ENCODE peak calls at places on chromosomes 16 and 17, in nine cellular contexts. One of them, this sample, is unnamed.

GRCh38 chr16:75621170-75621477 is 2.0 kb downstream of the ADAT1 start:
- DNase-seq in left ventricle myocardium inferior: no peak
- DNase-seq in colonic mucosa: no peak
- DNase-seq in IMR-90: peak
- DNase-seq in nephron progenitor cell: no peak
- DNase-seq in cardiac muscle cell: peak
- DNase-seq in Peyer's patch: no peak
- DNase-seq in GM23338: peak
- DNase-seq in left lung: no peak
- DNase-seq in this sample: no peak

GRCh38 chr17:8118769-8119574 is 658 bp upstream of the ALOXE3 start:
- DNase-seq in left lung: peak
- DNase-seq in GM23338: peak
- DNase-seq in Peyer's patch: peak
- DNase-seq in IMR-90: peak
- DNase-seq in cardiac muscle cell: peak
- DNase-seq in colonic mucosa: peak
- DNase-seq in nephron progenitor cell: peak
- DNase-seq in left ventricle myocardium inferior: peak
- DNase-seq in this sample: peak

GRCh38 chr17:48500435-48501426 is 30.1 kb downstream of the HOXB1 start:
- DNase-seq in GM23338: peak
- DNase-seq in Peyer's patch: no peak
- DNase-seq in left ventricle myocardium inferior: no peak
- DNase-seq in cardiac muscle cell: peak
- DNase-seq in IMR-90: peak
- DNase-seq in colonic mucosa: no peak
- DNase-seq in nephron progenitor cell: no peak
- DNase-seq in left lung: no peak
- DNase-seq in this sample: no peak

GRCh38 chr17:32516940-32517711 is 30.3 kb downstream of the CDK5R1 start:
- DNase-seq in Peyer's patch: no peak
- DNase-seq in nephron progenitor cell: no peak
- DNase-seq in colonic mucosa: no peak
- DNase-seq in left ventricle myocardium inferior: no peak
- DNase-seq in left lung: no peak
- DNase-seq in IMR-90: no peak
- DNase-seq in GM23338: no peak
- DNase-seq in cardiac muscle cell: no peak
- DNase-seq in this sample: no peak

GRCh38 chr16:75216127-75216526 is 2.7 kb upstream of the CTRB1 start:
- DNase-seq in cardiac muscle cell: no peak
- DNase-seq in Peyer's patch: no peak
- DNase-seq in GM23338: no peak
- DNase-seq in IMR-90: no peak
- DNase-seq in left lung: no peak
- DNase-seq in left ventricle myocardium inferior: no peak
- DNase-seq in colonic mucosa: no peak
- DNase-seq in nephron progenitor cell: no peak
- DNase-seq in this sample: no peak

GRCh38 chr17:50361561-50362480 is 11.2 kb downstream of the MRPL27 start:
- DNase-seq in left lung: no peak
- DNase-seq in colonic mucosa: peak
- DNase-seq in cardiac muscle cell: peak
- DNase-seq in left ventricle myocardium inferior: no peak
- DNase-seq in GM23338: peak
- DNase-seq in nephron progenitor cell: peak
- DNase-seq in IMR-90: peak
- DNase-seq in Peyer's patch: peak
- DNase-seq in this sample: no peak

GRCh38 chr16:14015948-14016347 is 55.2 kb upstream of the MRTFB start:
- DNase-seq in Peyer's patch: no peak
- DNase-seq in left lung: no peak
- DNase-seq in nephron progenitor cell: no peak
- DNase-seq in cardiac muscle cell: no peak
- DNase-seq in IMR-90: peak
- DNase-seq in GM23338: no peak
- DNase-seq in colonic mucosa: no peak
- DNase-seq in left ventricle myocardium inferior: no peak
- DNase-seq in this sample: no peak

GRCh38 chr16:24721830-24722238 is 7.6 kb upstream of the TNRC6A start:
- DNase-seq in IMR-90: no peak
- DNase-seq in left ventricle myocardium inferior: no peak
- DNase-seq in GM23338: no peak
- DNase-seq in cardiac muscle cell: no peak
- DNase-seq in left lung: no peak
- DNase-seq in nephron progenitor cell: no peak
- DNase-seq in Peyer's patch: no peak
- DNase-seq in colonic mucosa: no peak
- DNase-seq in this sample: no peak

GRCh38 chr16:2236362-2237075 is at the start of gene DNASE1L2:
- DNase-seq in Peyer's patch: no peak
- DNase-seq in IMR-90: no peak
- DNase-seq in nephron progenitor cell: peak
- DNase-seq in GM23338: peak
- DNase-seq in left ventricle myocardium inferior: no peak
- DNase-seq in colonic mucosa: peak
- DNase-seq in cardiac muscle cell: peak
- DNase-seq in left lung: no peak
- DNase-seq in this sample: no peak

GRCh38 chr17:55366020-55366481 is 55.6 kb downstream of the MMD start:
- DNase-seq in nephron progenitor cell: no peak
- DNase-seq in IMR-90: no peak
- DNase-seq in cardiac muscle cell: no peak
- DNase-seq in Peyer's patch: no peak
- DNase-seq in left lung: no peak
- DNase-seq in left ventricle myocardium inferior: no peak
- DNase-seq in GM23338: no peak
- DNase-seq in colonic mucosa: no peak
- DNase-seq in this sample: no peak

GRCh38 chr17:80513201-80513600 is 31.4 kb upstream of the RPTOR start:
- DNase-seq in left lung: no peak
- DNase-seq in GM23338: no peak
- DNase-seq in cardiac muscle cell: no peak
- DNase-seq in left ventricle myocardium inferior: no peak
- DNase-seq in IMR-90: no peak
- DNase-seq in Peyer's patch: no peak
- DNase-seq in colonic mucosa: no peak
- DNase-seq in nephron progenitor cell: no peak
- DNase-seq in this sample: no peak

GRCh38 chr17:42009170-42009569 is 8.1 kb downstream of the DNAJC7 start:
- DNase-seq in Peyer's patch: no peak
- DNase-seq in cardiac muscle cell: no peak
- DNase-seq in GM23338: peak
- DNase-seq in colonic mucosa: no peak
- DNase-seq in nephron progenitor cell: no peak
- DNase-seq in left ventricle myocardium inferior: no peak
- DNase-seq in IMR-90: no peak
- DNase-seq in left lung: no peak
- DNase-seq in this sample: no peak
- TF ChIP-seq CTCF in Peyer's patch: peak
- TF ChIP-seq CTCF in cardiac muscle cell: peak
- TF ChIP-seq CTCF in GM23338: peak
- TF ChIP-seq CTCF in colonic mucosa: no peak
- TF ChIP-seq CTCF in nephron progenitor cell: no peak
- TF ChIP-seq CTCF in left ventricle myocardium inferior: peak
- TF ChIP-seq CTCF in IMR-90: peak
- TF ChIP-seq CTCF in left lung: no peak
- TF ChIP-seq CTCF in this sample: no peak

GRCh38 chr16:673399-673991 is 2.0 kb upstream of the RHBDL1 start:
- DNase-seq in colonic mucosa: no peak
- DNase-seq in GM23338: no peak
- DNase-seq in Peyer's patch: no peak
- DNase-seq in nephron progenitor cell: no peak
- DNase-seq in cardiac muscle cell: no peak
- DNase-seq in left ventricle myocardium inferior: no peak
- DNase-seq in left lung: no peak
- DNase-seq in IMR-90: no peak
- DNase-seq in this sample: no peak

GRCh38 chr16:674214-674881 is 1.1 kb upstream of the RHBDL1 start:
- DNase-seq in IMR-90: no peak
- DNase-seq in nephron progenitor cell: no peak
- DNase-seq in Peyer's patch: no peak
- DNase-seq in GM23338: no peak
- DNase-seq in left ventricle myocardium inferior: no peak
- DNase-seq in cardiac muscle cell: no peak
- DNase-seq in left lung: no peak
- DNase-seq in colonic mucosa: no peak
- DNase-seq in this sample: no peak

GRCh38 chr16:676565-677297 is 1.3 kb downstream of the RHBDL1 start:
- DNase-seq in colonic mucosa: peak
- DNase-seq in GM23338: peak
- DNase-seq in left ventricle myocardium inferior: no peak
- DNase-seq in nephron progenitor cell: no peak
- DNase-seq in left lung: no peak
- DNase-seq in IMR-90: no peak
- DNase-seq in cardiac muscle cell: no peak
- DNase-seq in Peyer's patch: peak
- DNase-seq in this sample: no peak

GRCh38 chr16:675884-676564 is 553 bp downstream of the RHBDL1 start:
- DNase-seq in GM23338: peak
- DNase-seq in left ventricle myocardium inferior: no peak
- DNase-seq in cardiac muscle cell: no peak
- DNase-seq in nephron progenitor cell: no peak
- DNase-seq in Peyer's patch: no peak
- DNase-seq in IMR-90: no peak
- DNase-seq in colonic mucosa: no peak
- DNase-seq in left lung: no peak
- DNase-seq in this sample: no peak

GRCh38 chr16:674968-675883 is at the start of gene RHBDL1:
- DNase-seq in GM23338: peak
- DNase-seq in left ventricle myocardium inferior: no peak
- DNase-seq in IMR-90: peak
- DNase-seq in colonic mucosa: no peak
- DNase-seq in Peyer's patch: no peak
- DNase-seq in cardiac muscle cell: no peak
- DNase-seq in nephron progenitor cell: peak
- DNase-seq in left lung: no peak
- DNase-seq in this sample: no peak
- TF ChIP-seq CTCF in GM23338: peak
- TF ChIP-seq CTCF in left ventricle myocardium inferior: no peak
- TF ChIP-seq CTCF in IMR-90: no peak
- TF ChIP-seq CTCF in colonic mucosa: no peak
- TF ChIP-seq CTCF in Peyer's patch: no peak
- TF ChIP-seq CTCF in cardiac muscle cell: no peak
- TF ChIP-seq CTCF in nephron progenitor cell: no peak
- TF ChIP-seq CTCF in left lung: no peak
- TF ChIP-seq CTCF in this sample: no peak

GRCh38 chr17:45240905-45241314 is 19.2 kb downstream of the FMNL1 start:
- DNase-seq in Peyer's patch: no peak
- DNase-seq in GM23338: peak
- DNase-seq in nephron progenitor cell: no peak
- DNase-seq in colonic mucosa: no peak
- DNase-seq in IMR-90: no peak
- DNase-seq in cardiac muscle cell: no peak
- DNase-seq in left ventricle myocardium inferior: no peak
- DNase-seq in left lung: peak
- DNase-seq in this sample: no peak

GRCh38 chr17:45242015-45242414 is 19.9 kb downstream of the SPATA32 start:
- DNase-seq in left lung: no peak
- DNase-seq in Peyer's patch: no peak
- DNase-seq in left ventricle myocardium inferior: no peak
- DNase-seq in cardiac muscle cell: no peak
- DNase-seq in nephron progenitor cell: no peak
- DNase-seq in colonic mucosa: no peak
- DNase-seq in GM23338: no peak
- DNase-seq in IMR-90: no peak
- DNase-seq in this sample: no peak

GRCh38 chr17:45243750-45244149 is 18.1 kb downstream of the SPATA32 start:
- DNase-seq in left ventricle myocardium inferior: no peak
- DNase-seq in Peyer's patch: no peak
- DNase-seq in colonic mucosa: peak
- DNase-seq in nephron progenitor cell: no peak
- DNase-seq in IMR-90: no peak
- DNase-seq in cardiac muscle cell: no peak
- DNase-seq in GM23338: no peak
- DNase-seq in left lung: peak
- DNase-seq in this sample: no peak

GRCh38 chr17:45238155-45238774 is 16.6 kb downstream of the FMNL1 start:
- DNase-seq in left ventricle myocardium inferior: no peak
- DNase-seq in colonic mucosa: no peak
- DNase-seq in Peyer's patch: no peak
- DNase-seq in IMR-90: no peak
- DNase-seq in cardiac muscle cell: no peak
- DNase-seq in left lung: no peak
- DNase-seq in GM23338: no peak
- DNase-seq in nephron progenitor cell: no peak
- DNase-seq in this sample: no peak

GRCh38 chr17:45241315-45242011 is 19.8 kb downstream of the FMNL1 start:
- DNase-seq in GM23338: peak
- DNase-seq in nephron progenitor cell: peak
- DNase-seq in Peyer's patch: no peak
- DNase-seq in cardiac muscle cell: peak
- DNase-seq in colonic mucosa: peak
- DNase-seq in left ventricle myocardium inferior: no peak
- DNase-seq in left lung: peak
- DNase-seq in IMR-90: no peak
- DNase-seq in this sample: peak
- TF ChIP-seq CTCF in GM23338: no peak
- TF ChIP-seq CTCF in nephron progenitor cell: no peak
- TF ChIP-seq CTCF in Peyer's patch: no peak
- TF ChIP-seq CTCF in cardiac muscle cell: no peak
- TF ChIP-seq CTCF in colonic mucosa: no peak
- TF ChIP-seq CTCF in left ventricle myocardium inferior: no peak
- TF ChIP-seq CTCF in left lung: no peak
- TF ChIP-seq CTCF in IMR-90: no peak
- TF ChIP-seq CTCF in this sample: no peak

GRCh38 chr16:17476414-17477259 is 5.9 kb upstream of the XYLT1 start:
- DNase-seq in GM23338: peak
- DNase-seq in cardiac muscle cell: peak
- DNase-seq in nephron progenitor cell: peak
- DNase-seq in IMR-90: peak
- DNase-seq in colonic mucosa: peak
- DNase-seq in left lung: no peak
- DNase-seq in Peyer's patch: peak
- DNase-seq in left ventricle myocardium inferior: no peak
- DNase-seq in this sample: peak

GRCh38 chr16:17475104-17475503 is 4.3 kb upstream of the XYLT1 start:
- DNase-seq in IMR-90: no peak
- DNase-seq in GM23338: no peak
- DNase-seq in Peyer's patch: no peak
- DNase-seq in cardiac muscle cell: no peak
- DNase-seq in colonic mucosa: no peak
- DNase-seq in left lung: no peak
- DNase-seq in left ventricle myocardium inferior: no peak
- DNase-seq in nephron progenitor cell: no peak
- DNase-seq in this sample: no peak

GRCh38 chr16:17471745-17472075 is 950 bp upstream of the XYLT1 start:
- DNase-seq in IMR-90: peak
- DNase-seq in GM23338: no peak
- DNase-seq in nephron progenitor cell: no peak
- DNase-seq in left lung: no peak
- DNase-seq in Peyer's patch: no peak
- DNase-seq in cardiac muscle cell: no peak
- DNase-seq in colonic mucosa: no peak
- DNase-seq in left ventricle myocardium inferior: no peak
- DNase-seq in this sample: no peak

GRCh38 chr16:17474037-17474436 is 3.3 kb upstream of the XYLT1 start:
- DNase-seq in nephron progenitor cell: no peak
- DNase-seq in colonic mucosa: no peak
- DNase-seq in IMR-90: no peak
- DNase-seq in left ventricle myocardium inferior: no peak
- DNase-seq in cardiac muscle cell: no peak
- DNase-seq in GM23338: no peak
- DNase-seq in Peyer's patch: no peak
- DNase-seq in left lung: no peak
- DNase-seq in this sample: no peak

GRCh38 chr16:17474572-17474971 is 3.8 kb upstream of the XYLT1 start:
- DNase-seq in left ventricle myocardium inferior: no peak
- DNase-seq in Peyer's patch: peak
- DNase-seq in colonic mucosa: no peak
- DNase-seq in GM23338: no peak
- DNase-seq in IMR-90: no peak
- DNase-seq in nephron progenitor cell: no peak
- DNase-seq in left lung: no peak
- DNase-seq in cardiac muscle cell: no peak
- DNase-seq in this sample: no peak
- TF ChIP-seq CTCF in left ventricle myocardium inferior: no peak
- TF ChIP-seq CTCF in Peyer's patch: no peak
- TF ChIP-seq CTCF in colonic mucosa: no peak
- TF ChIP-seq CTCF in GM23338: no peak
- TF ChIP-seq CTCF in IMR-90: no peak
- TF ChIP-seq CTCF in nephron progenitor cell: no peak
- TF ChIP-seq CTCF in left lung: no peak
- TF ChIP-seq CTCF in cardiac muscle cell: no peak
- TF ChIP-seq CTCF in this sample: no peak